ENCODE peak calls at places on chromosomes 1 and 21, in five cellular contexts. L, Y, E, V and J are unnamed samples.

GRCh38 chr21:19261731-19262367 is 858.3 kb upstream of the TMPRSS15 start:
- DNase-seq in L (no peak), Y (no peak), E (no peak), V (no peak), J (no peak)

GRCh38 chr1:110418729-110419128 is 11.2 kb upstream of the LAMTOR5 start:
- DNase-seq in L (no peak), Y (no peak), E (no peak), V (no peak), J (no peak)

GRCh38 chr1:194184974-194185373 is 998.6 kb upstream of the B3GALT2 start:
- DNase-seq in L (no peak), Y (no peak), E (no peak), V (no peak), J (no peak)

GRCh38 chr1:72936942-72937341 is 654.6 kb upstream of the NEGR1 start:
- DNase-seq in L (no peak), Y (no peak), E (no peak), V (no peak), J (no peak)

GRCh38 chr1:109484519-109484975 is 842 bp downstream of the ATXN7L2 start:
- DNase-seq in L (no peak), Y (no peak), E (no peak), V (no peak), J (no peak)

GRCh38 chr1:16072095-16072494 is 1.4 kb downstream of the FAM131C start:
- DNase-seq in L (no peak), Y (no peak), E (no peak), V (no peak), J (no peak)

GRCh38 chr1:151829352-151830046 is 2.1 kb downstream of the RORC start:
- DNase-seq in L (no peak), Y (no peak), E (no peak), V (no peak), J (no peak)

GRCh38 chr21:15437873-15438272 is 291.9 kb upstream of the USP25 start:
- DNase-seq in L (no peak), Y (no peak), E (no peak), V (no peak), J (no peak)

GRCh38 chr1:210049616-210050015 is 111.6 kb downstream of the SYT14 start:
- DNase-seq in L (no peak), Y (no peak), E (no peak), V (no peak), J (no peak)

GRCh38 chr1:66732407-66733166 is 19.7 kb upstream of the DYNLT5 start:
- DNase-seq in L (no peak), Y (no peak), E (no peak), V (no peak), J (no peak)

GRCh38 chr1:3161130-3161840 is 92.3 kb downstream of the PRDM16 start:
- DNase-seq in L (no peak), Y (no peak), E (no peak), V (no peak), J (no peak)

GRCh38 chr1:162463021-162463420 is 34.6 kb upstream of the UHMK1 start:
- DNase-seq in L (no peak), Y (no peak), E (no peak), V (no peak), J (no peak)

GRCh38 chr21:28215214-28215954 is 777.3 kb downstream of the LTN1 start:
- DNase-seq in L (no peak), Y (no peak), E (no peak), V (no peak), J (no peak)

GRCh38 chr1:5747428-5748285 is 244.6 kb downstream of the NPHP4 start:
- DNase-seq in L (no peak), Y (no peak), E (no peak), V (no peak), J (no peak)

GRCh38 chr21:41778974-41779600 is 12.2 kb upstream of the RIPK4 start:
- DNase-seq in L (no peak), Y (no peak), E (no peak), V (no peak), J (no peak)

GRCh38 chr1:165827199-165828102 is at the start of gene UCK2:
- DNase-seq in L (peak; percentile 58), Y (peak; percentile 70), E (peak; percentile 93), V (peak; percentile 79), J (peak; percentile 72)

GRCh38 chr1:23747947-23748346 is 4.7 kb downstream of the ELOA start:
- DNase-seq in L (no peak), Y (no peak), E (no peak), V (no peak), J (no peak)

GRCh38 chr1:227058321-227058751 is 118.2 kb downstream of the COQ8A start:
- DNase-seq in L (no peak), Y (no peak), E (no peak), V (no peak), J (no peak)

GRCh38 chr21:33029512-33029921 is 3.8 kb downstream of the OLIG2 start:
- DNase-seq in L (no peak), Y (no peak), E (no peak), V (no peak), J (no peak)

GRCh38 chr1:23198373-23198772 is 18.9 kb downstream of the HTR1D start:
- DNase-seq in L (peak; percentile 61), Y (no peak), E (no peak), V (no peak), J (no peak)

GRCh38 chr1:12121212-12122000 is 45.4 kb upstream of the TNFRSF1B start:
- DNase-seq in L (no peak), Y (no peak), E (peak; percentile 30), V (no peak), J (no peak)
- TF ChIP-seq POLR2AphosphoS5 in L (no peak), Y (no peak), E (no peak), V (no peak), J (no peak)

GRCh38 chr1:119711804-119712341 is at the start of gene PHGDH:
- DNase-seq in L (peak; percentile 80), Y (peak; percentile 65), E (no peak), V (peak; percentile 77), J (peak; percentile 85)

GRCh38 chr1:119713538-119714456 is 2.1 kb downstream of the PHGDH start:
- DNase-seq in L (no peak), Y (no peak), E (no peak), V (no peak), J (no peak)

GRCh38 chr1:119713039-119713537 is 1.4 kb downstream of the PHGDH start:
- DNase-seq in L (no peak), Y (no peak), E (no peak), V (no peak), J (peak; percentile 23)

GRCh38 chr1:119714583-119714982 is 2.8 kb downstream of the PHGDH start:
- DNase-seq in L (no peak), Y (no peak), E (no peak), V (no peak), J (no peak)

GRCh38 chr1:119712342-119713038 is 756 bp downstream of the PHGDH start:
- DNase-seq in L (peak; percentile 19), Y (peak; percentile 41), E (no peak), V (peak; percentile 87), J (peak; percentile 69)
- TF ChIP-seq POLR2AphosphoS5 in L (peak; percentile 48), Y (no peak), E (peak; percentile 32), V (peak; percentile 57), J (no peak)

GRCh38 chr1:150212070-150212469 is 23.8 kb downstream of the ANP32E start:
- DNase-seq in L (no peak), Y (no peak), E (no peak), V (no peak), J (no peak)

GRCh38 chr1:150210086-150210485 is 25.8 kb downstream of the ANP32E start:
- DNase-seq in L (no peak), Y (no peak), E (no peak), V (no peak), J (no peak)

GRCh38 chr1:150213170-150214098 is 22.5 kb downstream of the ANP32E start:
- DNase-seq in L (no peak), Y (peak; percentile 90), E (peak; percentile 97), V (peak; percentile 97), J (peak; percentile 88)

GRCh38 chr1:150207278-150207971 is 28.5 kb downstream of the ANP32E start:
- DNase-seq in L (no peak), Y (no peak), E (no peak), V (no peak), J (no peak)

DNA sequence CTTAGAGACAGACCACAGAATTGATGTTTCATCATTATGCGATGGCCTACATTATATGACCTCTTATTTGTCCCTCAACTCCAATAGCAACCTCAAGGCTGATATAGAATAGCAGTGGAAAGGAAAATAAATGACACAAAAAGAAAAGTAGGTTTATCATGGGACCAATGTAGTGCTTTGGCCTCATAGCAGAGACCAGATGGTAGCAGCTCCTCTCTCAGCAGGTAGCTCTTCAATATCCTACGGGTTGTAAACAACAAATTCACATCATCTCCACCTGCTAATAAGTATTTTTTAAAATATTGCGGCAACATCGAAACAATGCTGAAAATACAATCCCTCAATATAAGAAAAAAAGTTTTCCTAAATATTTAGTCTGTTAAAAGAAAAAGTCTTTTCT is 25.2 kb downstream of the ANP32E start:
- DNase-seq in L (no peak), Y (no peak), E (no peak), V (no peak), J (no peak)
- TF ChIP-seq POLR2AphosphoS5 in L (no peak), Y (no peak), E (no peak), V (no peak), J (no peak)

GRCh38 chr1:95301614-95302013 is 67.6 kb downstream of the RWDD3 start:
- DNase-seq in L (no peak), Y (no peak), E (no peak), V (no peak), J (no peak)
- TF ChIP-seq POLR2AphosphoS5 in L (no peak), Y (no peak), E (no peak), V (no peak), J (no peak)

GRCh38 chr1:57381871-57382270 is 42.0 kb downstream of the DAB1 start:
- DNase-seq in L (no peak), Y (no peak), E (no peak), V (no peak), J (no peak)

GRCh38 chr1:57377731-57378139 is 46.1 kb downstream of the DAB1 start:
- DNase-seq in L (no peak), Y (no peak), E (no peak), V (no peak), J (no peak)

GRCh38 chr1:57378564-57378963 is 45.3 kb downstream of the DAB1 start:
- DNase-seq in L (no peak), Y (no peak), E (no peak), V (no peak), J (no peak)

GRCh38 chr1:57380923-57381322 is 42.9 kb downstream of the DAB1 start:
- DNase-seq in L (no peak), Y (no peak), E (no peak), V (no peak), J (no peak)
- TF ChIP-seq POLR2AphosphoS5 in L (no peak), Y (no peak), E (no peak), V (no peak), J (no peak)